ENCODE peak calls at places on chromosomes 13 and 19, in ten cellular contexts. J is EL; M is activated B cell treated with CpG ODN at 0.5 μM for 24 hours; X is HS-5; K is M059J; W is brain microvascular endothelial cell; S is AG04450; P is CD4-positive, alpha-beta T cell; I is WERI-Rb-1; H is A172. G is an unnamed sample.

GRCh38 chr13:51534075-51534817 is 50.0 kb upstream of the WDFY2 start:
- DNase-seq in J (no peak), I (no peak), X (no peak), K (no peak), M (no peak), W (no peak), P (peak), H (peak), S (no peak), G (no peak)

GRCh38 chr19:39444598-39445257 is 654 bp upstream of the SUPT5H start:
- DNase-seq in I (no peak), K (peak), X (no peak), J (peak), S (no peak), W (no peak), P (no peak), H (no peak), M (no peak), G (no peak)

GRCh38 chr13:30421093-30422055 is 919 bp upstream of the UBE2L5 start:
- DNase-seq in S (peak), J (peak), M (peak), K (peak), P (peak), X (no peak), H (peak), W (peak), I (no peak), G (peak)

GRCh38 chr19:15417699-15418098 is 1.1 kb downstream of the AKAP8L start:
- DNase-seq in S (no peak), K (peak), H (peak), I (peak), M (no peak), X (no peak), J (peak), P (no peak), W (no peak), G (no peak)

GRCh38 chr13:114339779-114340534 is 25.7 kb downstream of the CHAMP1 start:
- DNase-seq in P (no peak), X (no peak), M (no peak), J (peak), W (no peak), S (no peak), I (peak), K (peak), H (peak), G (no peak)

GRCh38 chr13:62432295-62432694 is 1016.6 kb upstream of the PCDH20 start:
- DNase-seq in K (no peak), S (no peak), J (no peak), H (no peak), W (no peak), X (no peak), M (no peak), I (no peak), P (no peak), G (no peak)

GRCh38 chr19:1189419-1189818 is 15.4 kb upstream of the SBNO2 start:
- DNase-seq in M (no peak), P (peak), K (peak), J (no peak), W (no peak), I (no peak), H (peak), S (no peak), X (no peak), G (no peak)

GRCh38 chr13:41017153-41017552 is 2.0 kb downstream of the ELF1 start:
- DNase-seq in S (no peak), W (no peak), I (no peak), X (no peak), J (no peak), P (no peak), M (no peak), K (no peak), H (no peak), G (no peak)

GRCh38 chr13:54016548-54016947 is 987.9 kb downstream of the OLFM4 start:
- DNase-seq in H (no peak), X (no peak), M (no peak), J (no peak), W (no peak), I (no peak), P (no peak), K (no peak), S (no peak), G (no peak)

GRCh38 chr19:43699506-43700367 is 16.1 kb upstream of the IRGC start:
- DNase-seq in P (no peak), H (no peak), K (peak), S (no peak), I (peak), X (no peak), W (peak), M (peak), J (peak), G (peak)

GRCh38 chr19:30070198-30070969 is 128.3 kb downstream of the URI1 start:
- DNase-seq in W (no peak), J (no peak), I (peak), K (no peak), H (no peak), X (no peak), S (no peak), P (peak), M (no peak), G (peak)

GRCh38 chr19:45446295-45446694 is 21.5 kb upstream of the FOSB start:
- DNase-seq in X (no peak), J (peak), S (no peak), P (no peak), I (no peak), M (no peak), W (no peak), K (peak), H (peak), G (no peak)

GRCh38 chr13:112724788-112725345 is 35.0 kb downstream of the ATP11A start:
- DNase-seq in H (no peak), I (no peak), K (no peak), M (no peak), S (no peak), X (no peak), W (no peak), P (no peak), J (no peak), G (no peak)

GRCh38 chr13:51453959-51454703 is 1.3 kb upstream of the INTS6 start:
- DNase-seq in P (peak), I (peak), M (peak), X (no peak), W (no peak), K (peak), S (no peak), H (peak), J (peak), G (peak)

GRCh38 chr13:41182231-41182630 is 12.1 kb downstream of the KBTBD7 start:
- DNase-seq in W (no peak), K (no peak), H (no peak), P (no peak), M (no peak), S (no peak), I (no peak), X (no peak), J (no peak), G (no peak)

GRCh38 chr19:31436121-31436776 is 87.0 kb upstream of the TSHZ3 start:
- DNase-seq in X (no peak), K (no peak), I (no peak), P (no peak), H (peak), J (peak), W (no peak), M (no peak), S (no peak), G (no peak)

GRCh38 chr19:51439021-51439465 is 19.2 kb downstream of the SIGLEC8 start:
- DNase-seq in S (no peak), J (peak), P (no peak), H (peak), K (peak), I (peak), M (no peak), W (no peak), X (no peak), G (no peak)

GRCh38 chr13:84118845-84119409 is 236.7 kb upstream of the SLITRK1 start:
- DNase-seq in W (no peak), P (no peak), X (no peak), H (no peak), S (no peak), I (no peak), J (peak), K (no peak), M (no peak), G (no peak)

GRCh38 chr19:49555600-49556411 is 24.6 kb downstream of the NOSIP start:
- DNase-seq in H (no peak), K (no peak), S (no peak), W (no peak), M (no peak), X (no peak), P (peak), J (peak), I (peak), G (peak)

GRCh38 chr13:32126298-32126697 is 94.7 kb downstream of the FRY start:
- DNase-seq in K (peak), J (peak), S (no peak), W (no peak), H (no peak), X (no peak), I (no peak), P (no peak), M (no peak), G (no peak)

GRCh38 chr19:3047307-3048189 is 14.7 kb downstream of the TLE5 start:
- DNase-seq in S (peak), M (no peak), P (peak), K (peak), H (peak), W (peak), X (no peak), J (peak), I (peak), G (peak)

GRCh38 chr19:14107581-14108461 is 9.7 kb downstream of the PRKACA start:
- DNase-seq in X (no peak), W (peak), H (peak), M (no peak), K (peak), I (no peak), J (no peak), S (no peak), P (no peak), G (no peak)

GRCh38 chr19:12948597-12949362 is 3.1 kb downstream of the RAD23A start:
- DNase-seq in X (no peak), S (no peak), H (no peak), M (no peak), W (no peak), P (no peak), J (no peak), K (no peak), I (no peak), G (no peak)

GRCh38 chr19:7680606-7681335 is at the start of gene TRAPPC5:
- DNase-seq in K (peak), I (peak), S (peak), X (no peak), J (peak), M (peak), P (peak), W (peak), H (peak), G (peak)

GRCh38 chr19:33905937-33906577 is 109.4 kb downstream of the KCTD15 start:
- DNase-seq in S (no peak), I (no peak), J (peak), X (no peak), K (no peak), P (no peak), M (peak), H (no peak), W (peak), G (peak)

GRCh38 chr13:85255978-85256377 is 543.2 kb downstream of the SLITRK6 start:
- DNase-seq in H (no peak), W (no peak), P (no peak), K (no peak), S (no peak), X (no peak), M (no peak), J (no peak), I (no peak), G (no peak)

GRCh38 chr19:42555317-42555716 is 27.0 kb upstream of the CEACAM1 start:
- DNase-seq in J (no peak), I (peak), H (no peak), X (no peak), P (no peak), S (no peak), M (no peak), W (no peak), K (no peak), G (no peak)

GRCh38 chr19:29381353-29382203 is 144.2 kb upstream of the VSTM2B start:
- DNase-seq in M (no peak), W (no peak), P (peak), J (no peak), H (no peak), K (no peak), I (no peak), X (no peak), S (no peak), G (peak)

GRCh38 chr19:48663667-48664066 is 9.2 kb downstream of the NTN5 start:
- DNase-seq in H (no peak), W (no peak), J (no peak), I (no peak), M (no peak), P (no peak), X (no peak), S (no peak), K (no peak), G (no peak)

GRCh38 chr19:37905936-37906867 is at the start of gene WDR87:
- DNase-seq in W (no peak), S (no peak), H (no peak), K (no peak), M (no peak), X (no peak), J (no peak), I (peak), P (peak), G (no peak)

GRCh38 chr13:98295371-98295770 is 118.3 kb upstream of the RNF113B start:
- DNase-seq in P (no peak), K (no peak), J (no peak), W (no peak), H (no peak), S (no peak), X (no peak), I (no peak), M (no peak), G (no peak)

GRCh38 chr19:6103217-6103644 is 7.1 kb downstream of the RFX2 start:
- DNase-seq in X (peak), K (peak), H (peak), P (no peak), S (peak), M (no peak), W (peak), I (no peak), J (peak), G (no peak)

GRCh38 chr19:39672473-39672872 is 16.8 kb downstream of the LGALS16 start:
- DNase-seq in M (no peak), X (no peak), S (no peak), I (no peak), J (no peak), K (no peak), P (no peak), H (no peak), W (no peak), G (no peak)

GRCh38 chr19:5687360-5688198 is 2.5 kb upstream of the RPL36 start:
- DNase-seq in I (no peak), X (no peak), J (no peak), H (no peak), W (no peak), M (no peak), P (no peak), S (no peak), K (no peak), G (no peak)

GRCh38 chr13:103431880-103432279 is 365.7 kb upstream of the SLC10A2 start:
- DNase-seq in K (no peak), S (no peak), I (no peak), J (no peak), H (no peak), P (no peak), W (no peak), M (no peak), X (no peak), G (no peak)

GRCh38 chr19:49182848-49183375 is 25.3 kb downstream of the TRPM4 start:
- DNase-seq in I (no peak), X (no peak), W (no peak), M (no peak), S (no peak), H (no peak), P (no peak), J (no peak), K (no peak), G (no peak)

GRCh38 chr13:32222046-32222676 is 93.0 kb downstream of the ZAR1L start:
- DNase-seq in P (no peak), J (no peak), M (no peak), H (no peak), S (no peak), W (no peak), I (no peak), X (no peak), K (no peak), G (no peak)

GRCh38 chr19:39319892-39320168 is 833 bp downstream of the LRFN1 start:
- DNase-seq in P (no peak), S (no peak), K (no peak), M (no peak), J (no peak), X (no peak), H (no peak), W (no peak), I (peak), G (no peak)